ENCODE peak calls at places on chromosomes 7 and 10, in seven cellular contexts. I, U, S, W, E, Q and P are unnamed samples.

GRCh38 chr10:69769395-69769989 is 32.2 kb upstream of the COL13A1 start:
- DNase-seq in I (no peak), U (peak; percentile 76), S (peak; percentile 68), W (peak; percentile 51), E (no peak), Q (peak; percentile 88), P (no peak)

GRCh38 chr10:10584164-10584563 is 433.5 kb upstream of the CELF2 start:
- DNase-seq in I (no peak), U (no peak), S (no peak), W (no peak), E (no peak), Q (no peak), P (no peak)

GRCh38 chr10:126551197-126551596 is 119.3 kb downstream of the C10orf90 start:
- DNase-seq in I (no peak), U (peak; percentile 29), S (no peak), W (no peak), E (no peak), Q (no peak), P (no peak)

GRCh38 chr10:17290226-17290625 is 62.2 kb downstream of the VIM start:
- DNase-seq in I (peak; percentile 15), U (peak; percentile 2), S (no peak), W (peak; percentile 25), E (no peak), Q (no peak), P (no peak)

GRCh38 chr10:133235891-133236321 is 1.7 kb upstream of the VENTX start:
- DNase-seq in I (no peak), U (no peak), S (no peak), W (no peak), E (no peak), Q (no peak), P (no peak)

GRCh38 chr7:69550991-69551390 is 47.3 kb upstream of the AUTS2 start:
- DNase-seq in I (no peak), U (no peak), S (no peak), W (no peak), E (no peak), Q (no peak), P (no peak)

GRCh38 chr7:93307131-93307660 is 75.0 kb downstream of the VPS50 start:
- DNase-seq in I (no peak), U (peak; percentile 65), S (no peak), W (no peak), E (no peak), Q (no peak), P (no peak)

GRCh38 chr10:35606423-35606822 is 1.3 kb downstream of the GJD4 start:
- DNase-seq in I (no peak), U (peak; percentile 32), S (no peak), W (peak; percentile 8), E (no peak), Q (no peak), P (no peak)

GRCh38 chr10:86958831-86959736 is 685 bp downstream of the SNCG start:
- DNase-seq in I (no peak), U (peak; percentile 61), S (peak; percentile 62), W (peak; percentile 45), E (no peak), Q (peak; percentile 86), P (no peak)

GRCh38 chr7:156478486-156478885 is 162.1 kb upstream of the RNF32 start:
- DNase-seq in I (no peak), U (no peak), S (no peak), W (no peak), E (no peak), Q (no peak), P (no peak)

GRCh38 chr7:43758861-43759683 is 592 bp downstream of the BLVRA start:
- DNase-seq in I (peak; percentile 18), U (peak; percentile 35), S (peak; percentile 58), W (no peak), E (no peak), Q (peak; percentile 82), P (peak; percentile 35)

GRCh38 chr7:45181991-45182855 is 24.6 kb downstream of the RAMP3 start:
- DNase-seq in I (no peak), U (no peak), S (no peak), W (no peak), E (peak; percentile 36), Q (peak; percentile 48), P (no peak)

GRCh38 chr10:61627266-61627665 is 35.5 kb upstream of the CABCOCO1 start:
- DNase-seq in I (no peak), U (peak; percentile 65), S (no peak), W (no peak), E (no peak), Q (no peak), P (no peak)

GRCh38 chr10:104707602-104708160 is 66.6 kb downstream of the SORCS3 start:
- DNase-seq in I (no peak), U (no peak), S (no peak), W (no peak), E (no peak), Q (no peak), P (no peak)

GRCh38 chr7:130994378-130995115 is 260.5 kb upstream of the KLF14 start:
- DNase-seq in I (no peak), U (peak; percentile 47), S (no peak), W (no peak), E (peak; percentile 70), Q (peak; percentile 81), P (no peak)

GRCh38 chr10:112981553-112981952 is 31.5 kb downstream of the TCF7L2 start:
- DNase-seq in I (no peak), U (peak; percentile 70), S (no peak), W (no peak), E (no peak), Q (no peak), P (no peak)

GRCh38 chr7:134370135-134370534 is 53.4 kb upstream of the SLC35B4 start:
- DNase-seq in I (no peak), U (no peak), S (no peak), W (no peak), E (no peak), Q (no peak), P (no peak)

GRCh38 chr10:132141526-132142395 is 45.0 kb upstream of the DPYSL4 start:
- DNase-seq in I (no peak), U (no peak), S (peak; percentile 55), W (no peak), E (no peak), Q (peak; percentile 73), P (no peak)

GRCh38 chr7:30920584-30921539 is 9.2 kb downstream of the AQP1 start:
- DNase-seq in I (no peak), U (peak; percentile 63), S (peak; percentile 65), W (no peak), E (peak; percentile 23), Q (peak; percentile 91), P (no peak)

GRCh38 chr7:158955932-158956804 is 99.8 kb downstream of the DYNC2I1 start:
- DNase-seq in I (no peak), U (no peak), S (no peak), W (no peak), E (no peak), Q (no peak), P (no peak)

GRCh38 chr10:103498936-103499638 is 5.6 kb downstream of the NEURL1 start:
- DNase-seq in I (no peak), U (no peak), S (no peak), W (no peak), E (no peak), Q (peak; percentile 15), P (no peak)

GRCh38 chr10:84291389-84291788 is 37.0 kb upstream of the CCSER2 start:
- DNase-seq in I (no peak), U (peak; percentile 61), S (no peak), W (peak; percentile 54), E (no peak), Q (no peak), P (no peak)